ENCODE peak calls at places on chromosomes 5 and 9, in nine cellular contexts. M, F, B, J, E, N, H, L and O are unnamed samples. For H3K36me3, the result is how much of the 10 kb centered on the place peaks cover.

GRCh38 chr5:175861337-175862130 is 9.8 kb upstream of the CPLX2 start:
- DNase-seq in M (no peak), F (no peak), B (no peak), J (no peak), E (no peak), N (no peak), H (no peak), L (no peak), O (no peak)

GRCh38 chr5:156340886-156341285 is 13.9 kb downstream of the SGCD start:
- DNase-seq in M (no peak), F (no peak), B (no peak), J (no peak), E (no peak), N (no peak), H (no peak), L (no peak), O (no peak)

GRCh38 chr9:89661391-89661949 is 56.7 kb downstream of the GADD45G start:
- DNase-seq in M (no peak), F (no peak), B (no peak), J (no peak), E (peak), N (peak), H (no peak), L (no peak), O (no peak)

GRCh38 chr5:142181547-142182191 is 73.1 kb downstream of the NDFIP1 start:
- DNase-seq in M (no peak), F (no peak), B (no peak), J (no peak), E (no peak), N (no peak), H (no peak), L (no peak), O (peak)

GRCh38 chr9:96048116-96048953 is 172.8 kb downstream of the ERCC6L2 start:
- DNase-seq in M (no peak), F (no peak), B (no peak), J (peak), E (peak), N (peak), H (peak), L (no peak), O (no peak)

GRCh38 chr9:15308511-15308910 is 1.5 kb upstream of the TTC39B start:
- DNase-seq in M (no peak), F (no peak), B (no peak), J (no peak), E (no peak), N (no peak), H (peak), L (no peak), O (no peak)

GRCh38 chr9:131813116-131813515 is 73.2 kb upstream of the RAPGEF1 start:
- DNase-seq in M (no peak), F (no peak), B (no peak), J (no peak), E (no peak), N (no peak), H (peak), L (no peak), O (no peak)

GRCh38 chr9:82934949-82935348 is 128.0 kb downstream of the RASEF start:
- DNase-seq in M (no peak), F (peak), B (no peak), J (peak), E (peak), N (no peak), H (peak), L (no peak), O (no peak)

GRCh38 chr5:150505041-150505511 is 2.9 kb upstream of the NDST1 start:
- DNase-seq in M (no peak), F (no peak), B (no peak), J (no peak), E (peak), N (no peak), H (no peak), L (no peak), O (no peak)

GRCh38 chr5:111779260-111780254 is 22.6 kb upstream of the NREP start:
- DNase-seq in M (no peak), F (no peak), B (no peak), J (no peak), E (peak), N (no peak), H (peak), L (no peak), O (no peak)

GRCh38 chr9:107292811-107293554 is 9.9 kb downstream of the RAD23B start:
- DNase-seq in M (no peak), F (no peak), B (no peak), J (no peak), E (no peak), N (no peak), H (no peak), L (no peak), O (no peak)

GRCh38 chr9:7780261-7780988 is 19.2 kb downstream of the DMAC1 start:
- DNase-seq in M (no peak), F (no peak), B (no peak), J (no peak), E (no peak), N (peak), H (peak), L (no peak), O (no peak)

GRCh38 chr5:179285236-179285635 is 60.0 kb downstream of the ADAMTS2 start:
- DNase-seq in M (no peak), F (no peak), B (no peak), J (no peak), E (no peak), N (peak), H (peak), L (peak), O (peak)

GRCh38 chr9:33162721-33163311 is 4.3 kb downstream of the B4GALT1 start:
- DNase-seq in M (peak), F (no peak), B (no peak), J (no peak), E (no peak), N (no peak), H (peak), L (peak), O (no peak)

GRCh38 chr9:33946779-33947535 is 101.7 kb downstream of the UBAP2 start:
- DNase-seq in M (no peak), F (peak), B (no peak), J (no peak), E (peak), N (no peak), H (peak), L (no peak), O (no peak)

GRCh38 chr9:131461166-131461565 is 41.6 kb upstream of the POMT1 start:
- DNase-seq in M (no peak), F (no peak), B (no peak), J (no peak), E (no peak), N (no peak), H (no peak), L (no peak), O (no peak)

GRCh38 chr5:139283252-139284166 is 10.0 kb upstream of the MATR3 start:
- DNase-seq in M (no peak), F (no peak), B (no peak), J (no peak), E (no peak), N (peak), H (no peak), L (no peak), O (no peak)

GRCh38 chr5:132830436-132831094 is at the start of gene SHROOM1:
- DNase-seq in M (no peak), F (no peak), B (no peak), J (no peak), E (peak), N (peak), H (peak), L (peak), O (peak)

GRCh38 chr5:135750506-135750905 is 84.0 kb upstream of the SLC25A48 start:
- DNase-seq in M (no peak), F (no peak), B (no peak), J (no peak), E (peak), N (no peak), H (no peak), L (no peak), O (no peak)

GRCh38 chr9:90000925-90001324 is 396.1 kb downstream of the GADD45G start:
- DNase-seq in M (no peak), F (no peak), B (no peak), J (no peak), E (no peak), N (peak), H (peak), L (no peak), O (no peak)

GRCh38 chr5:55855509-55855908 is 4.4 kb downstream of the IL31RA start:
- DNase-seq in M (no peak), F (no peak), B (no peak), J (no peak), E (no peak), N (no peak), H (no peak), L (no peak), O (no peak)

GRCh38 chr5:78587775-78588291 is 60.7 kb downstream of the LHFPL2 start:
- DNase-seq in M (no peak), F (no peak), B (no peak), J (no peak), E (no peak), N (no peak), H (peak), L (no peak), O (no peak)

GRCh38 chr9:72476617-72477375 is 44.6 kb upstream of the TMC1 start:
- DNase-seq in M (no peak), F (peak), B (no peak), J (no peak), E (no peak), N (no peak), H (peak), L (no peak), O (no peak)

GRCh38 chr9:92962303-92962649 is 15.0 kb downstream of the FGD3 start:
- DNase-seq in M (no peak), F (no peak), B (no peak), J (no peak), E (no peak), N (no peak), H (no peak), L (no peak), O (no peak)

GRCh38 chr9:72911816-72912215 is 41.0 kb downstream of the ALDH1A1 start:
- DNase-seq in M (no peak), F (no peak), B (no peak), J (no peak), E (no peak), N (no peak), H (no peak), L (no peak), O (no peak)

GRCh38 chr9:107883496-107884120 is 394.0 kb upstream of the KLF4 start:
- DNase-seq in M (no peak), F (no peak), B (no peak), J (no peak), E (no peak), N (no peak), H (no peak), L (no peak), O (peak)

GRCh38 chr9:16191237-16191636 is 638.4 kb downstream of the CCDC171 start:
- DNase-seq in M (no peak), F (no peak), B (no peak), J (no peak), E (no peak), N (no peak), H (peak), L (no peak), O (no peak)

GRCh38 chr9:118522093-118523028 is 818.2 kb downstream of the TLR4 start:
- DNase-seq in M (no peak), F (peak), B (no peak), J (peak), E (peak), N (peak), H (peak), L (no peak), O (peak)

GRCh38 chr9:109604788-109605187 is 106.7 kb upstream of the PTPN3 start:
- DNase-seq in M (no peak), F (no peak), B (no peak), J (no peak), E (peak), N (no peak), H (peak), L (no peak), O (no peak)

GRCh38 chr9:96243798-96244197 is 58.2 kb downstream of the HSD17B3 start:
- DNase-seq in M (no peak), F (no peak), B (no peak), J (no peak), E (no peak), N (no peak), H (no peak), L (no peak), O (no peak)

GRCh38 chr5:35138232-35138631 is 90.5 kb upstream of the AGXT2 start:
- DNase-seq in M (no peak), F (no peak), B (no peak), J (no peak), E (no peak), N (no peak), H (peak), L (no peak), O (no peak)

GRCh38 chr5:38715671-38716070 is 130.1 kb upstream of the OSMR start:
- DNase-seq in M (no peak), F (no peak), B (no peak), J (no peak), E (peak), N (no peak), H (no peak), L (no peak), O (no peak)

GRCh38 chr5:139149477-139150199 is 48.5 kb downstream of the SIL1 start:
- DNase-seq in M (no peak), F (no peak), B (no peak), J (no peak), E (no peak), N (no peak), H (peak), L (no peak), O (no peak)

GRCh38 chr5:164048527-164048926 is 543.1 kb downstream of the MAT2B start:
- DNase-seq in M (no peak), F (no peak), B (no peak), J (no peak), E (no peak), N (no peak), H (peak), L (no peak), O (no peak)

GRCh38 chr9:136761545-136761981 is 2.8 kb downstream of the LCN15 start:
- DNase-seq in M (no peak), F (no peak), B (no peak), J (no peak), E (no peak), N (no peak), H (no peak), L (no peak), O (peak)

GRCh38 chr5:96036301-96036700 is 74.7 kb upstream of the ELL2 start:
- DNase-seq in M (no peak), F (no peak), B (no peak), J (no peak), E (no peak), N (no peak), H (no peak), L (no peak), O (no peak)

GRCh38 chr5:147547730-147548129 is 37.9 kb upstream of the DPYSL3 start:
- DNase-seq in M (no peak), F (no peak), B (no peak), J (no peak), E (no peak), N (no peak), H (no peak), L (no peak), O (no peak)

GRCh38 chr9:137814841-137815240 is 62.7 kb upstream of the CACNA1B start:
- DNase-seq in M (no peak), F (no peak), B (no peak), J (no peak), E (no peak), N (no peak), H (no peak), L (no peak), O (no peak)
- H3K36me3 ChIP-seq in M (half or more), F (under half), B (under half), J (half or more), E (half or more), N (under half), H (under half), L (under half), O (under half)

DNA sequence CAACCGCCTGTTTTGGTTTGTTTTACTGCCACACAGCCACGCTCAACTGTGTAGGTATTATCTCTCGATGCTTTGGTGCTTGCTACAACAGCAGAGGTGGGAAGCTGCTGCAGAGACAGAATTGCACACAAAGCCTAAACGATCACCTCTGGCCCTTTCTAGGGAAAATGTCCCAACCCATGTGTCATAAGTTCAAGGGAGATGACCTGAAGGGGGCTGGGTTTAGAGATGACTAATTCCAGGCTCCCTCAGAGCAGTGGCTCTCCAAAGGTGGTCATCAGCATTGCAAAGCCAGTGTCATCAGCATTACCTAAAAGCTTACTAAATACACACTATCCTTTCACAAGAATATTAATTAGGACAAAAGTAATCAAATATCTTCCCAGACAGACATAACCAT is 10.9 kb downstream of the ZNF622 start:
- DNase-seq in M (no peak), F (no peak), B (no peak), J (no peak), E (no peak), N (no peak), H (no peak), L (no peak), O (no peak)
- H3K36me3 ChIP-seq in M (half or more), F (half or more), B (half or more), J (half or more), E (under half), N (under half), H (under half), L (under half), O (under half)

GRCh38 chr5:113615708-113616107 is 102.2 kb downstream of the YTHDC2 start:
- DNase-seq in M (no peak), F (no peak), B (no peak), J (no peak), E (no peak), N (no peak), H (no peak), L (no peak), O (no peak)
- H3K36me3 ChIP-seq in M (under half), F (under half), B (under half), J (under half), E (under half), N (under half), H (under half), L (under half), O (under half)

DNA sequence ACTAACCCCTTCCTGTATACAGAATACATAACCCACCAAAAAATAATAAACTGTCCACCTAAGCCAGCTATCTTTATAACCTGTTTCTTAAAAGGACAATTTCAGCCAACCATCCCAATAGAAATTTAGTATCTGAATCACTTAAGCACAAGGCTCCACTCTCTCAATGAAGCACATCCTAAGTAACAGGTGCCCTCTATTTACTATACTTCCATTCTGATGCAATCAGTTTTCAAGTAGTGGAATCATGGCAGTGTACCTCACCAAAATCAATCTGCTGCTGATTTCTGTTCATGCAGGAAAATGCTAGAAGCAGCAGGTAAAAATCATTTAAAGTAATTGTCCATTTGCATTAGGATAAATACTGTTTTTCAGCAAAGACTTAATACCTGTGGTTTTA is 4.8 kb downstream of the MTX3 start:
- DNase-seq in M (no peak), F (no peak), B (no peak), J (no peak), E (no peak), N (no peak), H (no peak), L (no peak), O (no peak)
- H3K36me3 ChIP-seq in M (half or more), F (under half), B (under half), J (half or more), E (half or more), N (under half), H (under half), L (under half), O (under half)